ENCODE peak calls at places on chromosomes 2 and 18, in eight cellular contexts. Y is fibroblast of lung, V is cardiac fibroblast, F is neural progenitor cell, W is A549, N is astrocyte of the spinal cord, L is fibroblast of mammary gland, D is right atrium auricular region. M is an unnamed sample.
A peak's percentile ranks its signal among the peaks of the same experiment; 100 is the strongest.

GRCh38 chr2:212735648-212736047 is 197.0 kb upstream of the ERBB4 start:
- DNase-seq in W (no peak), F (no peak), L (no peak), Y (no peak), D (no peak), V (no peak), N (no peak), M (peak; percentile 35)

GRCh38 chr2:144495227-144495933 is 24.5 kb downstream of the ZEB2 start:
- DNase-seq in D (no peak), N (no peak), Y (no peak), L (no peak), W (no peak), V (peak; percentile 15), F (no peak), M (no peak)

GRCh38 chr2:35454966-35455638 is 900.5 kb upstream of the CRIM1 start:
- DNase-seq in Y (no peak), L (no peak), W (peak; percentile 53), D (no peak), N (peak; percentile 37), F (no peak), V (no peak), M (peak; percentile 14)

GRCh38 chr2:1829831-1830230 is 85.5 kb upstream of the PXDN start:
- DNase-seq in F (no peak), Y (no peak), W (no peak), N (no peak), V (no peak), L (no peak), D (no peak), M (no peak)

GRCh38 chr2:61178603-61179545 is 16.9 kb downstream of the C2orf74 start:
- DNase-seq in N (no peak), F (no peak), Y (no peak), D (no peak), V (peak; percentile 16), W (no peak), L (peak; percentile 64), M (peak; percentile 37)

GRCh38 chr18:60295776-60296175 is 76.8 kb downstream of the MC4R start:
- DNase-seq in N (no peak), Y (no peak), W (no peak), D (no peak), L (no peak), V (no peak), F (peak; percentile 11), M (no peak)

GRCh38 chr2:7915302-7916200 is 766.3 kb upstream of the ID2 start:
- DNase-seq in D (no peak), L (peak; percentile 62), V (peak; percentile 33), N (peak; percentile 22), F (no peak), Y (no peak), W (no peak), M (no peak)

GRCh38 chr2:179051250-179051649 is 1.3 kb upstream of the CCDC141 start:
- DNase-seq in D (no peak), Y (peak; percentile 11), V (no peak), W (no peak), N (peak; percentile 12), L (no peak), F (no peak), M (no peak)

GRCh38 chr2:101356486-101356885 is 30.8 kb downstream of the CREG2 start:
- DNase-seq in W (no peak), N (peak; percentile 48), D (no peak), V (peak; percentile 46), F (no peak), Y (peak; percentile 41), L (peak; percentile 66), M (peak; percentile 48)

GRCh38 chr2:69376385-69376784 is 10.6 kb downstream of the GFPT1 start:
- DNase-seq in W (no peak), L (no peak), D (no peak), N (no peak), Y (no peak), F (no peak), V (no peak), M (no peak)

GRCh38 chr2:205808493-205809121 is 126.3 kb downstream of the NRP2 start:
- DNase-seq in V (peak; percentile 21), Y (peak; percentile 70), W (no peak), D (no peak), N (no peak), F (no peak), L (no peak), M (no peak)

GRCh38 chr2:223214721-223215120 is 162.7 kb downstream of the KCNE4 start:
- DNase-seq in V (no peak), F (no peak), D (no peak), N (no peak), L (no peak), Y (no peak), W (no peak), M (no peak)
- TF ChIP-seq CTCF in V (no peak), F (no peak), D (no peak), N (no peak), L (no peak), Y (no peak), W (no peak), M (no peak)

GRCh38 chr2:24181849-24182248 is 7.0 kb downstream of the FAM228A start:
- DNase-seq in D (no peak), W (no peak), V (no peak), Y (no peak), L (no peak), N (no peak), F (peak; percentile 23), M (peak; percentile 22)
- H3K4me3 ChIP-seq in D (no peak overlapping the region), W (no peak overlapping the region), V (no peak overlapping the region), Y (no peak overlapping the region), L (no peak overlapping the region), N (no peak overlapping the region), F (no peak overlapping the region), M (no peak overlapping the region)

DNA sequence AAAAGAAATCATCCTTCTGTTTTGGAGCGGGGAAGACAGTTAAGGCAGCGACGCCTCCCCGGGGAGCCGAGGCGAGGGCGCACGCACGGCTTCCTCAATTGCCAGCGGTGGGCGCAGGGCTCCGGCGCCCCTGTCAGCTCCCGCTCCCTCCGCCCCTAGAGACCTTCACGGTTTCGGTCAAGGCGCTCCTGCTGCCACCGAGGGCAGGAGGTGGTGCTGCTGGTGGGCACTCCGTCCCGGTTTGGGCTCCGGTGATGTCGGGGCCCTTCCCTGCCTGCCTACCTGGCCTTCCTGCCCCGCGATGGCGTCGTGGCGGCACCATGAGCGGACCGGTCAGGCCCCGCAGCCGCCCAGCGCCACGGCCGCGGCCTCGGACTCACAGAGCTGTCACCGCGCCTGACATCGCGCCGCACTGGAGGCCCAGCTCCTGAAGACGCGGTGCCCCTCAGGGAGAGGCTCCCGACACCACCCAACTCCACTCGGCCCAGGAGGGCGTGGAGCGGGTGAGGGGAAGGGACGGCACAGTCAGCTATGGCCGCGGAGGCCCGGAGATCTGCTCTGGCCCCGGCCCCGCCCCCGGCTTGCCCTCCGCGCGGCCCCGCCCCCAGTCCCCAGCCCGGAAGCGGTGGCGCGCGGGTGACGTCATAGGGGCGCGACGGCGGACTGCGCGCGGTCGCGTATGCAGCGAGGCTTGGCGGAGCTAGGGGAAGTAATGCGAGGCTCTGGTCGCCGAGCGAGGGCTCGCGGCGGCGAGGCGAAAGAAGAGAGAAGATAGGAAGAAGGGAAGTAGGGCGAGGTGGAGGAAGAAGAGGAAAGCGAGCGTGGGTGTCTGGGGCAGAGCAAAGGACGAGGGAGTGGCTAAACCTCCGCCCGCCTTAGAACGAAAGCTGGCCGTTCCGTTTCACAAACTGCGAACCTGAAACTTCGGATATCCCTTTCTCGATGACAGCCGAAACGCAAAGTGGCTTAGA is at the start of gene SLC35F5:
- DNase-seq in V (peak; percentile 94), W (peak; percentile 91), Y (peak; percentile 88), D (peak; percentile 91), N (peak; percentile 91), F (peak; percentile 96), L (peak; percentile 83), M (peak; percentile 93)
- TF ChIP-seq CTCF in V (no peak), W (no peak), Y (no peak), D (no peak), N (no peak), F (peak; percentile 7), L (no peak), M (no peak)

DNA sequence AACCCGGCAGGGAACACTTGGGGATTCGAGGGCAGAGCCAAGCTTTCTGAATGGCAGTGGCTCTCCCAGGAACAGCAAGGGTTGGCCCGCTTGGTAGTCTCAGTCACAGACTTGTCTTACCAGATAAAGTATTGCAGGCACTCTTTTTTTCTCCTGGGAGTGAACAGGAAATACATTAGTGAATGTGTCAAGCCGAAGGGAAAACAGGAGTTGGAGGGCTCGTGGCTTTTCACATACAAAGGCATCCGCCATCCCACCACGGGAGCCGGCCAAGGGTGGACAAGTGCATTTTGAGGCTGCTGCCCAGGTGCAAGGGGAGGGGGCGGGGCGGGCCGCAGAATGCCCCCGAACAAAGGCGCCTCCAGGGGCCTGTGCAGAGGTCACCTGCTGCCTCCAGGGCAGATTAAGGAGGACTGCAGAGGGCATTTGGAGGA is 163.3 kb upstream of the SIX3 start:
- DNase-seq in Y (no peak), V (peak; percentile 15), L (no peak), D (no peak), W (no peak), F (peak; percentile 77), N (no peak), M (peak; percentile 40)
- H3K4me3 ChIP-seq in Y (no peak overlapping the region), V (no peak overlapping the region), L (no peak overlapping the region), D (no peak overlapping the region), W (no peak overlapping the region), F (peak overlapping the region; percentile 40), N (no peak overlapping the region), M (no peak overlapping the region)

DNA sequence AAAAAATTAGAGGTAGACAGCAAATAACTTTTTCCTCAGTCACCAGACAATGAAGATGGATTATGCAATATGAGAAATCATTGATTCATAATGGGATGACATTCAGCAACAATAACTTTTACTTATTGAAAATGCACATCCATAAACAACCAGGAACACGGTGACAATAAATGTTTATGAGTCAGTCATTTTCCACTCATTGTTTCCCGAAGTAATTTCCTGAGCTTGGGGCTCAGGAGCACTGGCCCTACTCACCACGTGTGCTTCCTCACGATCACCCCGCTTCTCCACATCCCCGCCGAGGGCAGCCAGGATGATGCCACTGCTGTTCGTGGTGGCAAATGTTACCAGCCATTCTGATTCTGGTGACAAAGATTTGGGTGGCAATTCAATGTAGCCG is 156.3 kb downstream of the LAMA1 start:
- DNase-seq in V (no peak), N (no peak), L (no peak), Y (no peak), W (no peak), F (no peak), D (no peak), M (peak; percentile 27)
- TF ChIP-seq CTCF in V (no peak), N (no peak), L (no peak), Y (no peak), W (no peak), F (no peak), D (no peak), M (no peak)

GRCh38 chr2:235614900-235615712 is 121.3 kb downstream of the AGAP1 start:
- DNase-seq in V (peak; percentile 97), D (peak; percentile 93), Y (peak; percentile 93), L (peak; percentile 85), F (no peak), N (peak; percentile 48), W (no peak), M (no peak)

GRCh38 chr2:235616846-235617245 is 123.0 kb downstream of the AGAP1 start:
- DNase-seq in V (peak; percentile 67), Y (peak; percentile 74), L (peak; percentile 70), N (no peak), W (no peak), D (no peak), F (no peak), M (no peak)

GRCh38 chr2:235613671-235614070 is 119.8 kb downstream of the AGAP1 start:
- DNase-seq in L (no peak), N (no peak), F (no peak), W (no peak), Y (no peak), D (no peak), V (no peak), M (no peak)

GRCh38 chr2:235612551-235612950 is 118.7 kb downstream of the AGAP1 start:
- DNase-seq in F (no peak), N (no peak), D (no peak), L (no peak), V (no peak), W (no peak), Y (no peak), M (no peak)

GRCh38 chr2:235614176-235614860 is 120.5 kb downstream of the AGAP1 start:
- DNase-seq in Y (no peak), L (no peak), F (no peak), N (no peak), V (peak; percentile 43), D (no peak), W (no peak), M (no peak)
- H3K4me3 ChIP-seq in Y (no peak overlapping the region), L (no peak overlapping the region), F (no peak overlapping the region), N (no peak overlapping the region), V (no peak overlapping the region), D (no peak overlapping the region), W (no peak overlapping the region), M (no peak overlapping the region)